ENCODE peak calls at places on chromosome 11, in four cellular contexts. T is choroid plexus epithelial cell, G is tibial nerve, O is DND-41. Z is an unnamed sample.

GRCh38 chr11:102882389-102883024 is 7.7 kb upstream of the MMP12 start:
- DNase-seq in O (no peak), T (peak; percentile 31), G (no peak), Z (peak; percentile 74)

GRCh38 chr11:69437001-69437875 is 44.2 kb upstream of the LINC01488 start:
- DNase-seq in O (no peak), G (no peak), T (no peak), Z (no peak)

GRCh38 chr11:10604340-10604748 is 35.9 kb upstream of the LYVE1 start:
- DNase-seq in O (peak; percentile 64), G (peak; percentile 38), T (peak; percentile 76), Z (no peak)

GRCh38 chr11:100010393-100010792 is 676.7 kb upstream of the ARHGAP42 start:
- DNase-seq in O (no peak), T (no peak), G (no peak), Z (no peak)

GRCh38 chr11:132055296-132055695 is 684.9 kb downstream of the NTM start:
- DNase-seq in O (no peak), G (no peak), T (no peak), Z (no peak)

GRCh38 chr11:99739464-99740089 is 718.8 kb downstream of the CNTN5 start:
- DNase-seq in T (peak; percentile 80), G (no peak), O (no peak), Z (no peak)

GRCh38 chr11:46673713-46674462 is 26.5 kb downstream of the ARHGAP1 start:
- DNase-seq in T (no peak), O (no peak), G (no peak), Z (no peak)

GRCh38 chr11:114080219-114080618 is 20.7 kb downstream of the ZBTB16 start:
- DNase-seq in G (no peak), O (no peak), T (peak; percentile 84), Z (no peak)

GRCh38 chr11:1693327-1694063 is 3.5 kb upstream of the KRTAP5-6 start:
- DNase-seq in O (peak; percentile 81), T (peak; percentile 73), G (peak; percentile 59), Z (peak; percentile 15)

GRCh38 chr11:131922220-131922619 is 551.8 kb downstream of the NTM start:
- DNase-seq in T (no peak), O (no peak), G (no peak), Z (no peak)

GRCh38 chr11:65434667-65435179 is 12.1 kb downstream of the NEAT1 start:
- DNase-seq in O (no peak), T (peak; percentile 65), G (no peak), Z (no peak)

GRCh38 chr11:1831338-1832180 is 3.2 kb upstream of the SYT8 start:
- DNase-seq in O (no peak), T (no peak), G (no peak), Z (no peak)

GRCh38 chr11:108606495-108607160 is 13.1 kb upstream of the EXPH5 start:
- DNase-seq in T (peak; percentile 34), O (no peak), G (no peak), Z (no peak)

GRCh38 chr11:94800394-94800793 is 32.2 kb downstream of the AMOTL1 start:
- DNase-seq in G (no peak), O (no peak), T (no peak), Z (peak; percentile 53)

GRCh38 chr11:46361283-46362145 is 14.3 kb downstream of the DGKZ start:
- DNase-seq in G (no peak), T (peak; percentile 64), O (peak; percentile 91), Z (no peak)

GRCh38 chr11:69797156-69797555 is 22.0 kb upstream of the FGF4 start:
- DNase-seq in O (no peak), G (no peak), T (no peak), Z (no peak)

GRCh38 chr11:208917-209260 is 1.4 kb downstream of the RIC8A start:
- DNase-seq in G (no peak), O (no peak), T (no peak), Z (no peak)

GRCh38 chr11:74543991-74544390 is 48.4 kb upstream of the POLD3 start:
- DNase-seq in O (peak; percentile 37), T (no peak), G (no peak), Z (no peak)

GRCh38 chr11:73152861-73153483 is 10.9 kb upstream of the FCHSD2 start:
- DNase-seq in T (no peak), G (no peak), O (no peak), Z (no peak)

GRCh38 chr11:17528181-17528691 is 16.0 kb downstream of the USH1C start:
- DNase-seq in O (peak; percentile 70), G (peak; percentile 26), T (peak; percentile 67), Z (no peak)

GRCh38 chr11:115164774-115165173 is 339.4 kb downstream of the CADM1 start:
- DNase-seq in G (no peak), O (no peak), T (peak; percentile 26), Z (no peak)

GRCh38 chr11:31102875-31103274 is 266.7 kb downstream of the DCDC1 start:
- DNase-seq in O (no peak), G (no peak), T (no peak), Z (no peak)

GRCh38 chr11:134358853-134359490 is 27.2 kb downstream of the GLB1L2 start:
- DNase-seq in G (no peak), T (no peak), O (no peak), Z (no peak)

GRCh38 chr11:15933896-15934625 is 422.3 kb downstream of the SOX6 start:
- DNase-seq in O (no peak), G (no peak), T (peak; percentile 15), Z (no peak)

DNA sequence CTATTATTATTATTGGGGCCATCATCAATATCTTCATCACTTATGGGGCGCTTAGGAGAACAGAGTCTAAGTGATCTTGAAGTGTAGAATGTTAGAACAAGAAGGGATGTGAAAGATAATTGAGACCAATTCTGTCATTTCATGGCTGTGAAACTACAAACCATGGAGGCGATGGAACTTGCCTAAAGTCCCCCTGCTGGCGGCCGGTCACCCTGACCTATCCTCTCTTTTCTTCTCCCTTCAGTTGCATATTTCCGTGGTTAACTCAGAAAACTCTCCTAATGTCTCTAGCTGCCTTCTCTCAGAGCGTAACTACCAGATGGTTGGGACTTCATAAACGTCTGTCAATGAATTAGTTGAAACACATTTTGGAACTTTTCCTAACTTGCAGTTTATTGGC is 6.6 kb upstream of the OR4B1 start:
- DNase-seq in G (no peak), T (peak; percentile 12), O (no peak), Z (no peak)
- TF ChIP-seq CTCF in G (no peak), T (peak; percentile 34), O (peak; percentile 10), Z (peak; percentile 15)

GRCh38 chr11:93248602-93249001 is 50.8 kb upstream of the SLC36A4 start:
- DNase-seq in O (no peak), T (peak; percentile 39), G (no peak), Z (no peak)
- TF ChIP-seq CTCF in O (peak; percentile 37), T (peak; percentile 53), G (no peak), Z (peak; percentile 25)

GRCh38 chr11:116421529-116422185 is 351.1 kb downstream of the BUD13 start:
- DNase-seq in O (peak; percentile 24), G (no peak), T (no peak), Z (no peak)

GRCh38 chr11:116420770-116421528 is 351.8 kb downstream of the BUD13 start:
- DNase-seq in T (peak; percentile 6), G (no peak), O (no peak), Z (no peak)

GRCh38 chr11:116422556-116422955 is 350.2 kb downstream of the BUD13 start:
- DNase-seq in O (no peak), G (no peak), T (no peak), Z (no peak)

GRCh38 chr11:116424615-116425261 is 348.0 kb downstream of the BUD13 start:
- DNase-seq in O (no peak), G (no peak), T (no peak), Z (no peak)

GRCh38 chr11:116422976-116423375 is 349.8 kb downstream of the BUD13 start:
- DNase-seq in G (no peak), O (no peak), T (no peak), Z (no peak)
- TF ChIP-seq CTCF in G (no peak), O (no peak), T (no peak), Z (no peak)

DNA sequence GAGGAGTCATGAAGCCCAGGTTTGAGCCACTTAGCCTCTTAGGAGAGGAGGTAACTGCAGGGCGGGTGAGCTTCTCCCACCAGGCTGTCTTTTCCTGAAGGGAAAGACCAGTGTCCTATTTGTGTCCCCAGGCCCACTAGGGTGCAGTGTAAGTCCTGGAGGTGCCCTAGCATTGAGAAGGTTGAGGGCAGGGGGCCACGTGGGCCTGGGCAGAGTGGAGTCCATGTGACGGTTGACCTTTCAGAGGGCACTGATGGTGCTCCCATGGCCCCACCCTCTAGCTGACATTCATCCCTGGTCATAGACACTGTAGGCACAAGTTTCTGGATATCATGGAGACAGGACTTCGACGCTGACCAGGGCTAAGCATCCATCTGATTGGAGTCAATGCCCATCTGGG is 44.1 kb upstream of the TP53I11 start:
- DNase-seq in O (no peak), G (no peak), T (no peak), Z (no peak)
- TF ChIP-seq CTCF in O (no peak), G (no peak), T (no peak), Z (no peak)

DNA sequence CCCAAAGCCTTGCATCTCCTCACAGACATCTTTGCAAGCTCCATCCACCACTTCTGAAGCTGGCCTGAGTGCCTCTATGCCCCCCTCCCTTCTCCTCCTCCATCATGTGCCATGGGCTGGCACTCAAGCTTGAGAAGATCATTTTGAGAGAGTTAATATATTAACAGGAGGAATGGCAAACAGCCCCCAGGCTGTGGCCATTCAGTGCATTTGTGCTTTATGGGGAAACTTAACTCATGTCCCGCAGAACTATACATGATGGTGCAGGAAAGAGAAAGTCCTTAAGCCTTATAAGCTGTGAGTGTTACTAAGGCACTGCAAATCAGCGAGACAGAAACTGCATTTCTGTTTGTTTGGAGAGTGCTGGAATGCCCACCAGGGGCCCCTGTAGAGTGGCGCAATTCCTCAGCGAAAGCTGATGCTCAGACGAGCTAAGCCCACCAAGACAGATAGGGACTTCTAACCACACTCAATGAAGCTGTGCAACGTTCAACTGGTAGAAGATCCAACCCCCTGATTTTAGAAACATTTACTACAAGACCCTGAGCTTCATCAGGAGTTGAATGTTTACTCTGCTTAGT is 26.8 kb upstream of the PHLDA2 start:
- DNase-seq in G (no peak), O (no peak), T (peak; percentile 71), Z (no peak)
- TF ChIP-seq CTCF in G (no peak), O (peak; percentile 17), T (peak; percentile 62), Z (no peak)

GRCh38 chr11:122578168-122578825 is 77.2 kb upstream of the UBASH3B start:
- DNase-seq in O (no peak), T (peak; percentile 22), G (no peak), Z (no peak)
- TF ChIP-seq CTCF in O (peak; percentile 39), T (peak; percentile 35), G (no peak), Z (peak; percentile 14)

DNA sequence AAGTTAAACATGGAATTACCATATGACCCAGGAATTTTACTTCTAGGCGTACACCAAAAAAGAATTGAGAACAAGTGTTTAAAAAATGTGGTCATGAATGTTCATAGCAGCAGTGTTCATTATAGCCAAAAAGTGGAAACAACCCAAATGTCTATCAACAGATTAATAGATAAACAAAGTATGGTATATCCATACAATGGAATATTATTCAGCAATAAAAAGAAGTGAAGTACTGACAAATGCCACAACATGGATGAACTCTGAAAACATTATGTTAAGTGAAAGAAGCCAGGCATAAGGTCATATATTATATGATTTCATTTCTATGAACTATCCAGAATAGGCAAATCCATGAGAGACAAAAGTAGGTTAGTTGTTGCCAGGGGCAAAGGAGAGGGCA is 141.7 kb upstream of the NAV2 start:
- DNase-seq in T (no peak), O (no peak), G (no peak), Z (no peak)
- TF ChIP-seq CTCF in T (no peak), O (no peak), G (no peak), Z (no peak)

GRCh38 chr11:35377262-35377661 is 42.1 kb downstream of the SLC1A2 start:
- DNase-seq in O (no peak), G (no peak), T (no peak), Z (no peak)
- TF ChIP-seq CTCF in O (no peak), G (no peak), T (no peak), Z (no peak)